ENCODE peak calls at places on chromosomes 5 and 9, in six cellular contexts. R is H9; Y is mucosa of descending colon; J is IMR-90; V is right lobe of liver; C is CD4-positive, alpha-beta T cell. D is an unnamed sample.

GRCh38 chr5:135169753-135170152 is 135.7 kb upstream of the PITX1 start:
- DNase-seq in R (no peak), Y (no peak), J (no peak), V (no peak), C (no peak), D (no peak)

GRCh38 chr5:168422431-168422830 is 63.8 kb upstream of the RARS1 start:
- DNase-seq in R (no peak), Y (peak; percentile 8), J (no peak), V (no peak), C (no peak), D (no peak)

GRCh38 chr5:135697959-135698345 is 119.2 kb upstream of the CXCL14 start:
- DNase-seq in R (peak; percentile 10), Y (no peak), J (no peak), V (no peak), C (no peak), D (no peak)

GRCh38 chr9:115209601-115210306 is 91.8 kb upstream of the TNC start:
- DNase-seq in R (no peak), Y (no peak), J (peak; percentile 60), V (no peak), C (no peak), D (no peak)

GRCh38 chr9:133202145-133202513 is 6.9 kb downstream of the OBP2B start:
- DNase-seq in R (no peak), Y (no peak), J (no peak), V (no peak), C (no peak), D (no peak)

GRCh38 chr5:12141496-12141895 is 237.2 kb upstream of the CTNND2 start:
- DNase-seq in R (no peak), Y (no peak), J (no peak), V (no peak), C (no peak), D (no peak)

GRCh38 chr5:96936431-96937221 is 746 bp downstream of the LNPEP start:
- DNase-seq in R (peak; percentile 38), Y (peak; percentile 48), J (peak; percentile 31), V (peak; percentile 68), C (peak; percentile 23), D (peak; percentile 27)

GRCh38 chr9:128424268-128424780 is 3.7 kb downstream of the CERCAM start:
- DNase-seq in R (no peak), Y (no peak), J (no peak), V (no peak), C (no peak), D (no peak)

GRCh38 chr5:2753452-2754409 is 2.3 kb upstream of the IRX2 start:
- DNase-seq in R (no peak), Y (no peak), J (no peak), V (no peak), C (no peak), D (no peak)
- H3K9me3 ChIP-seq in R (no peaks in the 10 kb centered on the region), Y (no peaks in the 10 kb centered on the region), J (peaks cover 8% of the 10 kb centered on the region), V (no peaks in the 10 kb centered on the region), C (no peaks in the 10 kb centered on the region), D (no peaks in the 10 kb centered on the region)

GRCh38 chr5:140808889-140809291 is 2.0 kb downstream of the PCDHA4 start:
- DNase-seq in R (peak; percentile 27), Y (no peak), J (no peak), V (peak; percentile 53), C (no peak), D (no peak)

GRCh38 chr5:140802781-140803271 is 2.0 kb downstream of the PCDHA3 start:
- DNase-seq in R (no peak), Y (no peak), J (no peak), V (peak; percentile 43), C (no peak), D (no peak)

GRCh38 chr5:140801494-140801841 is 611 bp downstream of the PCDHA3 start:
- DNase-seq in R (no peak), Y (no peak), J (no peak), V (no peak), C (no peak), D (no peak)

GRCh38 chr5:140806834-140807775 is at the start of gene PCDHA4:
- DNase-seq in R (peak; percentile 84), Y (peak; percentile 27), J (no peak), V (no peak), C (no peak), D (no peak)
- H3K9me3 ChIP-seq in R (no peaks in the 10 kb centered on the region), Y (peaks cover 54% of the 10 kb centered on the region), J (peaks cover 23% of the 10 kb centered on the region), V (peaks cover 10% of the 10 kb centered on the region), C (peaks cover 16% of the 10 kb centered on the region), D (peaks cover 5% of the 10 kb centered on the region)

GRCh38 chr5:36359267-36359666 is 57.6 kb upstream of the RANBP3L start:
- DNase-seq in R (no peak), Y (no peak), J (no peak), V (no peak), C (no peak), D (no peak)
- H3K9me3 ChIP-seq in R (no peaks in the 10 kb centered on the region), Y (no peaks in the 10 kb centered on the region), J (no peaks in the 10 kb centered on the region), V (no peaks in the 10 kb centered on the region), C (no peaks in the 10 kb centered on the region), D (no peaks in the 10 kb centered on the region)

GRCh38 chr9:24657387-24657786 is 111.7 kb upstream of the IZUMO3 start:
- DNase-seq in R (no peak), Y (no peak), J (no peak), V (no peak), C (no peak), D (no peak)
- H3K9me3 ChIP-seq in R (no peaks in the 10 kb centered on the region), Y (peaks cover 10% of the 10 kb centered on the region), J (peaks cover 7% of the 10 kb centered on the region), V (no peaks in the 10 kb centered on the region), C (no peaks in the 10 kb centered on the region), D (peaks cover 44% of the 10 kb centered on the region)

DNA sequence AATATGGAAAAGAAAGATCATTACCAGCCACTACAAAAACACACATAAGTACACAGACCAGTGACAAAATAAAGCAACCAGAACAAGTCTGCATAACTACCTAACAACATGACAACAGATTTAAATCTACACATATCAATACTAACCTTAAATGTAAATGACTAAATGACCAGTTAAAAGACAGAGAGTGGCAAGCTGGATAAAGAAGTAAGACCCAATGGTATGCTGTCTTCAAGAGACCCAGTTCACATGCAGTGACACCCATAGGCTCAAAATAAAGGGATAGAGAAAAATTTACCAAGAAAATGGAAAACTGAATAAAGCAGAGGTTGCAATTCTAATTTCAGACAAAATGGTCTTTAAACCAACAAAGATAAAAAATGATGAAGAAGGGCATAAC is 938.1 kb downstream of the EFNA5 start:
- DNase-seq in R (no peak), Y (no peak), J (no peak), V (no peak), C (no peak), D (no peak)
- H3K9me3 ChIP-seq in R (no peaks in the 10 kb centered on the region), Y (peaks cover 22% of the 10 kb centered on the region), J (peaks cover 8% of the 10 kb centered on the region), V (no peaks in the 10 kb centered on the region), C (no peaks in the 10 kb centered on the region), D (peaks cover 45% of the 10 kb centered on the region)

DNA sequence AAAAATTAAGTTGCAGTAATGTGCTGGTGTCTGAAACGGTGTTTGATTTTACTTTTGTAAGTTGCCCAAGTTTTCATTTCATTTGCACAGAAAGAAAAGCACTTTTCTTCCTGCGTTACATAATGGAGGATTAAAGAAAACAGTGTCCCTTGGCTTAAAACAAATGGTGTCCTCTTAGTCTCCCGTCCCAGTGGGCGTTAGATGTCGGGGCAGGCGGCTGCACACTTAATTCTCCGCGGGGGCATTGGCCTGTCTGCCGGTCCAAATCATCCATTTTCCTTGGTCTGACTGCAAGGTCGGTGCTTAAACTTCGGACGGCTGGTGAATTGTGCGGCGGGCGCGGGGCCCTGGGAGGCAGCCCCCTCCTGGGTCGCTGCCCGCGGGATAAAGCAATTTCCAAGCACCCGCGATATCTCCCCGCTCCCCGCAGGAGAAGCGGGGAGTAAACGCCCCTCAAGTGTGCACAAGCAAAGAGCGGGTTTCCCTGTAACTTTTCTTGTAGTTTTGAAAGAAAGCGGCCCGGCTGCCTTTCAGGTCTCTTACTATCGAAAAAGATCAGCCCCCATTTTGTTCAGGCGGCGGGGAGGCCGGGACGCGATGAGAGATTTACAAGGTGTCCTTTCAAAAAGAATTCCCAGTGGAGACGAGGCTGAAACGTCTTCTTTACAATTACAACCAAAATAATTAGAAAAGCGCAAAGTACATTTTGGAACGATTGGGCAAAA is 1.5 kb downstream of the IRX1 start:
- DNase-seq in R (peak; percentile 33), Y (no peak), J (no peak), V (no peak), C (no peak), D (no peak)
- H3K9me3 ChIP-seq in R (no peaks in the 10 kb centered on the region), Y (no peaks in the 10 kb centered on the region), J (no peaks in the 10 kb centered on the region), V (no peaks in the 10 kb centered on the region), C (no peaks in the 10 kb centered on the region), D (no peaks in the 10 kb centered on the region)